ENCODE peak calls at places on chromosomes 2 and 18, in ten cellular contexts. S is BJ, F is left ventricle myocardium inferior, K is lung, U is A673, H is PC-9, C is right atrium auricular region, T is osteoblast, M is kidney epithelial cell, O is lower lobe of right lung. J is an unnamed sample.

GRCh38 chr2:127083819-127084503 is 23.0 kb downstream of the BIN1 start:
- DNase-seq in H (peak; percentile 68), O (peak; percentile 87), S (peak; percentile 92), T (peak; percentile 99), U (no peak), C (peak; percentile 94), F (peak; percentile 74), K (peak; percentile 89), M (peak; percentile 73), J (peak; percentile 97)

GRCh38 chr2:220224711-220225519 is 597.5 kb downstream of the SLC4A3 start:
- DNase-seq in H (peak; percentile 41), U (peak; percentile 47), O (no peak), K (no peak), S (peak; percentile 94), F (no peak), M (peak; percentile 77), T (no peak), C (no peak), J (no peak)

GRCh38 chr2:126239560-126239959 is 416.4 kb upstream of the GYPC start:
- DNase-seq in U (no peak), S (no peak), T (no peak), F (no peak), M (no peak), C (no peak), K (no peak), H (no peak), O (no peak), J (no peak)

GRCh38 chr2:24317491-24317920 is 42.8 kb downstream of the ITSN2 start:
- DNase-seq in T (no peak), K (no peak), S (no peak), O (no peak), U (peak; percentile 32), F (peak; percentile 36), C (no peak), M (no peak), H (no peak), J (peak; percentile 89)

GRCh38 chr18:46550609-46551008 is 106.4 kb downstream of the LOXHD1 start:
- DNase-seq in H (no peak), C (no peak), M (no peak), T (no peak), S (no peak), K (no peak), O (no peak), F (no peak), U (no peak), J (no peak)

GRCh38 chr2:119476301-119477117 is 44.9 kb downstream of the TMEM37 start:
- DNase-seq in S (no peak), T (peak; percentile 91), M (no peak), O (no peak), F (peak; percentile 42), K (peak; percentile 54), C (peak; percentile 64), U (peak; percentile 74), H (peak; percentile 61), J (peak; percentile 50)

GRCh38 chr2:171598713-171599319 is 76.5 kb downstream of the CYBRD1 start:
- DNase-seq in K (peak; percentile 36), T (peak; percentile 89), C (no peak), H (peak; percentile 47), F (no peak), M (peak; percentile 31), U (peak; percentile 80), O (no peak), S (no peak), J (peak; percentile 31)

GRCh38 chr2:231605607-231606091 is 13.0 kb downstream of the TEX44 start:
- DNase-seq in O (no peak), M (no peak), K (no peak), F (peak; percentile 39), T (no peak), U (no peak), S (no peak), H (no peak), C (no peak), J (peak; percentile 24)

DNA sequence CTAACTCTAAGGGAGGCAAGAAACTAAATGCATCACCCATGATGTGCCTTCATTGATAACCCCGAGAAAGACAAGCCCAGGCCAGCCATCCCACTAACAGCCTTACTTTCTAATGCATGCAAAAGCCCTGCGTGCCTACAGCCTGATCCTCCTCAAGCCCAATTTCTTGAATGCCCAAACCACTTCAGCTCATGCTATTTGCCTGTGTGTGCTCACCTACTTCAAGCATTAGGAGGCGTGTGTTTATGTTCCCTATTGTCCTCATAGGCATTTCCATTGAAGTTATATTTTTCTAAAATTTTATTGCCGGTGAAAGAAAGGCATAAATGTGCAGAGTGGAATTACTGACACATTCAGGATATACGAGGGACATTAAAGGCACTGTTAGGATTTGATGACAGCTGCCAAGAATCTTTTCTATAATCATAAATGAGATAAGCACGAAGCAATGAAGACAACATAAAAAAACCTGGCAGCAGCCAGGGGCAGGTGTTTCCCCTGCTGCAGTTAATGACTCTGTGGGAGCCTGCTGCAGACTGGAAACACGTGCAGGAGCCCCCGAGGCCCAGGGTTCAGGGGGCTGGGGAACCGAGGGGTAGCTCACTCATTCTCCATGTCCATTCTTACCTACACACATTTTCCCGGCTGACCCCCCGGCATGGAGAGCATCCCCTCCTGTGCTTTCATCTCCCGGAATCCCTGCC is 292.2 kb upstream of the SIX2 start:
- DNase-seq in K (no peak), M (no peak), T (no peak), S (no peak), H (no peak), U (no peak), C (no peak), F (no peak), O (no peak), J (no peak)
- H3K27me3 ChIP-seq in K (no peaks in the 10 kb centered on the region), M (peaks cover 6% of the 10 kb centered on the region), T (peaks cover 12% of the 10 kb centered on the region), S (peaks cover 20% of the 10 kb centered on the region), H (no peaks in the 10 kb centered on the region), U (peaks cover 13% of the 10 kb centered on the region), C (no peaks in the 10 kb centered on the region), F (peaks cover 74% of the 10 kb centered on the region), O (peaks cover 5% of the 10 kb centered on the region), J (no peaks in the 10 kb centered on the region)

GRCh38 chr2:28488858-28489575 is 6.8 kb upstream of the PLB1 start:
- DNase-seq in M (no peak), O (no peak), T (no peak), U (no peak), H (no peak), F (no peak), S (no peak), C (no peak), K (no peak), J (no peak)

GRCh38 chr2:28487258-28487657 is 8.6 kb upstream of the PLB1 start:
- DNase-seq in O (no peak), S (no peak), T (no peak), M (no peak), K (no peak), F (no peak), C (no peak), U (no peak), H (no peak), J (no peak)

GRCh38 chr2:28488083-28488482 is 7.8 kb upstream of the PLB1 start:
- DNase-seq in M (no peak), S (no peak), K (no peak), H (no peak), O (no peak), F (no peak), T (no peak), U (no peak), C (no peak), J (no peak)

GRCh38 chr2:28484835-28485234 is 11.0 kb upstream of the PLB1 start:
- DNase-seq in K (no peak), M (no peak), U (no peak), S (no peak), C (no peak), T (no peak), O (no peak), H (no peak), F (no peak), J (no peak)

DNA sequence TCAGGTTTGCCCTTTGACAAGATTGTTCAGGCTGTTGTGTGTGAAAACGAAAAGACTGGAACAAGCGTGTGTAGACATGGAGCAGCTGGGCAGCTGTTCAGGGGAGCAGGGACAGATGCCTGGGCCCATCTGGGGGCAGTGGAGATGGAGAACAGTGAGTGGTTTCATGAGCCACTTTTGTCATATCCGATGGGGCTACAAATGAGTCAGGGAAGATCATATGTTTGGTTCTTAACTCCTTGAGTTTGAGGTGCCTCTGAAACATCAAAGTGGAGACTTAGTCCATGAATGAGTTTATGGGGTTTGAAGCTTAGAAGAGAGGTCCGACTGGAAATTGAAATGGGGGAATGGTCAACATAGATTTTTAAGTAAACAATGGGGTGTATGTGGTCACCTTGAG is 9.3 kb upstream of the PLB1 start:
- DNase-seq in F (no peak), M (no peak), U (no peak), C (no peak), T (no peak), H (no peak), O (no peak), S (no peak), K (no peak), J (no peak)
- H3K36me3 ChIP-seq in F (no peaks in the 10 kb centered on the region), M (no peaks in the 10 kb centered on the region), U (no peaks in the 10 kb centered on the region), C (no peaks in the 10 kb centered on the region), T (no peaks in the 10 kb centered on the region), H (no peaks in the 10 kb centered on the region), O (no peaks in the 10 kb centered on the region), S (no peaks in the 10 kb centered on the region), K (no peaks in the 10 kb centered on the region), J (no peaks in the 10 kb centered on the region)

GRCh38 chr2:225032249-225032648 is 10.0 kb downstream of the DOCK10 start:
- DNase-seq in C (no peak), K (no peak), M (no peak), T (no peak), F (no peak), S (no peak), U (no peak), O (no peak), H (no peak), J (no peak)

GRCh38 chr2:225038076-225038571 is 4.1 kb downstream of the DOCK10 start:
- DNase-seq in M (no peak), C (no peak), F (no peak), H (no peak), O (no peak), U (no peak), S (no peak), K (no peak), T (no peak), J (no peak)

GRCh38 chr2:225033440-225034390 is 8.6 kb downstream of the DOCK10 start:
- DNase-seq in M (no peak), H (no peak), O (no peak), U (no peak), F (no peak), T (no peak), S (no peak), C (no peak), K (no peak), J (no peak)

GRCh38 chr2:225037374-225038075 is 4.7 kb downstream of the DOCK10 start:
- DNase-seq in F (no peak), S (no peak), U (no peak), K (no peak), H (no peak), C (no peak), M (no peak), O (no peak), T (no peak), J (no peak)

DNA sequence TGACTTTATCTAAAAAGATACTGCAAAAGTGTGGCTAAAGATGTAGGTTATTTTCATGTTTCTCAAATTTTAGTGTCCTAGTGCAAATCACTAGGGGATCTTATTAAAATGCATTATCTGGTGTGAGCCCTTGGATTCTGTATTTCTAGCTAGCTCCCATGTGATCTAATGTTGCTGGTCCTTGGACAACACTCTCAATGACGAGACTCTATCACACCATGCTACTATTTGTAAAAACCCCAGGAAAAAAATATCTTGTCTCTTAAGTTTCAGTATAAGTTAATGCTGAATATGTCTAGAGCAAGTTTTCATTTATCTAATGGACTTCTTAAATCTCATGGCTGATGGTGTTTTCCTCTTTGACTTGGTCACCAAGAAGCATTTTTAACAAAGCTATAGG is 5.8 kb downstream of the DOCK10 start:
- DNase-seq in M (no peak), S (no peak), U (no peak), K (no peak), H (no peak), O (no peak), C (no peak), F (no peak), T (no peak), J (no peak)
- H3K27me3 ChIP-seq in M (no peaks in the 10 kb centered on the region), S (no peaks in the 10 kb centered on the region), U (peaks cover 24% of the 10 kb centered on the region), K (no peaks in the 10 kb centered on the region), H (peaks cover 28% of the 10 kb centered on the region), O (no peaks in the 10 kb centered on the region), C (no peaks in the 10 kb centered on the region), F (peaks cover 32% of the 10 kb centered on the region), T (no peaks in the 10 kb centered on the region), J (no peaks in the 10 kb centered on the region)

GRCh38 chr2:151664520-151664919 is 69.8 kb downstream of the NEB start:
- DNase-seq in M (no peak), C (no peak), T (no peak), K (no peak), O (no peak), S (no peak), H (no peak), U (no peak), F (no peak), J (no peak)
- H3K36me3 ChIP-seq in M (no peaks in the 10 kb centered on the region), C (peaks cover 26% of the 10 kb centered on the region), T (no peaks in the 10 kb centered on the region), K (no peaks in the 10 kb centered on the region), O (no peaks in the 10 kb centered on the region), S (no peaks in the 10 kb centered on the region), H (no peaks in the 10 kb centered on the region), U (no peaks in the 10 kb centered on the region), F (no peaks in the 10 kb centered on the region), J (no peaks in the 10 kb centered on the region)

J was measured in thyroid gland.